ENCODE peak calls at places on chromosome 9, in six cellular contexts. One of them, this sample, is unnamed.

GRCh38 chr9:112032009-112032408 is 135.4 kb downstream of the UGCG start:
- DNase-seq in NCI-H460: no peak
- DNase-seq in cardiac muscle cell: no peak
- DNase-seq in activated T-helper 1 cell treated with anti-CD3 and anti-CD28 coated beads, Interleukin-12 subunit alpha, Interleukin-12 subunit beta, Interleukin-2, Interleukin-4 antibody, amounts not matched to agents 30 ng/mL and 10 ng/mL and 1 ng/mL, durations not matched to agents 14 hours and 24 hours and 36 hours: no peak
- DNase-seq in ELR: no peak
- DNase-seq in AG09309: no peak
- DNase-seq in this sample: no peak

GRCh38 chr9:5263568-5264218 is 32.5 kb downstream of the INSL4 start:
- DNase-seq in cardiac muscle cell: peak; percentile 39
- DNase-seq in ELR: peak; percentile 47
- DNase-seq in AG09309: no peak
- DNase-seq in NCI-H460: peak; percentile 25
- DNase-seq in activated T-helper 1 cell treated with anti-CD3 and anti-CD28 coated beads, Interleukin-12 subunit alpha, Interleukin-12 subunit beta, Interleukin-2, Interleukin-4 antibody, amounts not matched to agents 30 ng/mL and 10 ng/mL and 1 ng/mL, durations not matched to agents 14 hours and 24 hours and 36 hours: no peak
- DNase-seq in this sample: no peak

GRCh38 chr9:115591584-115591984 is 473.6 kb upstream of the TNC start:
- DNase-seq in AG09309: peak; percentile 100
- DNase-seq in NCI-H460: peak; percentile 90
- DNase-seq in activated T-helper 1 cell treated with anti-CD3 and anti-CD28 coated beads, Interleukin-12 subunit alpha, Interleukin-12 subunit beta, Interleukin-2, Interleukin-4 antibody, amounts not matched to agents 30 ng/mL and 10 ng/mL and 1 ng/mL, durations not matched to agents 14 hours and 24 hours and 36 hours: no peak
- DNase-seq in ELR: peak; percentile 99
- DNase-seq in cardiac muscle cell: peak; percentile 99
- DNase-seq in this sample: peak; percentile 80

GRCh38 chr9:107523539-107523938 is 34.0 kb upstream of the KLF4 start:
- DNase-seq in ELR: no peak
- DNase-seq in activated T-helper 1 cell treated with anti-CD3 and anti-CD28 coated beads, Interleukin-12 subunit alpha, Interleukin-12 subunit beta, Interleukin-2, Interleukin-4 antibody, amounts not matched to agents 30 ng/mL and 10 ng/mL and 1 ng/mL, durations not matched to agents 14 hours and 24 hours and 36 hours: no peak
- DNase-seq in cardiac muscle cell: no peak
- DNase-seq in NCI-H460: no peak
- DNase-seq in AG09309: no peak
- DNase-seq in this sample: peak; percentile 42

GRCh38 chr9:93808115-93809029 is 146.8 kb downstream of the BARX1 start:
- DNase-seq in NCI-H460: no peak
- DNase-seq in ELR: no peak
- DNase-seq in cardiac muscle cell: no peak
- DNase-seq in AG09309: no peak
- DNase-seq in activated T-helper 1 cell treated with anti-CD3 and anti-CD28 coated beads, Interleukin-12 subunit alpha, Interleukin-12 subunit beta, Interleukin-2, Interleukin-4 antibody, amounts not matched to agents 30 ng/mL and 10 ng/mL and 1 ng/mL, durations not matched to agents 14 hours and 24 hours and 36 hours: no peak
- DNase-seq in this sample: no peak

GRCh38 chr9:110869931-110870330 is 168.3 kb downstream of the LPAR1 start:
- DNase-seq in AG09309: no peak
- DNase-seq in activated T-helper 1 cell treated with anti-CD3 and anti-CD28 coated beads, Interleukin-12 subunit alpha, Interleukin-12 subunit beta, Interleukin-2, Interleukin-4 antibody, amounts not matched to agents 30 ng/mL and 10 ng/mL and 1 ng/mL, durations not matched to agents 14 hours and 24 hours and 36 hours: no peak
- DNase-seq in ELR: no peak
- DNase-seq in NCI-H460: no peak
- DNase-seq in cardiac muscle cell: no peak
- DNase-seq in this sample: no peak

GRCh38 chr9:114690308-114690707 is 8.3 kb upstream of the TEX48 start:
- DNase-seq in activated T-helper 1 cell treated with anti-CD3 and anti-CD28 coated beads, Interleukin-12 subunit alpha, Interleukin-12 subunit beta, Interleukin-2, Interleukin-4 antibody, amounts not matched to agents 30 ng/mL and 10 ng/mL and 1 ng/mL, durations not matched to agents 14 hours and 24 hours and 36 hours: no peak
- DNase-seq in NCI-H460: no peak
- DNase-seq in ELR: no peak
- DNase-seq in cardiac muscle cell: no peak
- DNase-seq in AG09309: no peak
- DNase-seq in this sample: no peak

GRCh38 chr9:120383999-120384924 is 195.7 kb downstream of the CDK5RAP2 start:
- DNase-seq in cardiac muscle cell: peak; percentile 69
- DNase-seq in NCI-H460: no peak
- DNase-seq in activated T-helper 1 cell treated with anti-CD3 and anti-CD28 coated beads, Interleukin-12 subunit alpha, Interleukin-12 subunit beta, Interleukin-2, Interleukin-4 antibody, amounts not matched to agents 30 ng/mL and 10 ng/mL and 1 ng/mL, durations not matched to agents 14 hours and 24 hours and 36 hours: no peak
- DNase-seq in ELR: no peak
- DNase-seq in AG09309: no peak
- DNase-seq in this sample: no peak

GRCh38 chr9:92313624-92314012 is 11.5 kb downstream of the NOL8 start:
- DNase-seq in NCI-H460: no peak
- DNase-seq in AG09309: no peak
- DNase-seq in cardiac muscle cell: no peak
- DNase-seq in ELR: no peak
- DNase-seq in activated T-helper 1 cell treated with anti-CD3 and anti-CD28 coated beads, Interleukin-12 subunit alpha, Interleukin-12 subunit beta, Interleukin-2, Interleukin-4 antibody, amounts not matched to agents 30 ng/mL and 10 ng/mL and 1 ng/mL, durations not matched to agents 14 hours and 24 hours and 36 hours: no peak
- DNase-seq in this sample: no peak

GRCh38 chr9:76218868-76219462 is 175.3 kb downstream of the RFK start:
- DNase-seq in activated T-helper 1 cell treated with anti-CD3 and anti-CD28 coated beads, Interleukin-12 subunit alpha, Interleukin-12 subunit beta, Interleukin-2, Interleukin-4 antibody, amounts not matched to agents 30 ng/mL and 10 ng/mL and 1 ng/mL, durations not matched to agents 14 hours and 24 hours and 36 hours: no peak
- DNase-seq in ELR: no peak
- DNase-seq in AG09309: no peak
- DNase-seq in NCI-H460: peak; percentile 22
- DNase-seq in cardiac muscle cell: no peak
- DNase-seq in this sample: peak; percentile 57